ENCODE peak calls at places on chromosomes 4 and X, in four cellular contexts. M, K, N and E are unnamed samples.

GRCh38 chrX:41064028-41064427 is 21.2 kb upstream of the USP9X start:
- DNase-seq in M (no peak), K (no peak), N (peak), E (no peak)

GRCh38 chr4:92953462-92953861 is 649.7 kb downstream of the GRID2 start:
- DNase-seq in M (no peak), K (no peak), N (no peak), E (no peak)

GRCh38 chr4:168291242-168291641 is 27.3 kb downstream of the DDX60 start:
- DNase-seq in M (no peak), K (no peak), N (no peak), E (no peak)

GRCh38 chr4:84879651-84880200 is 86.8 kb downstream of the WDFY3 start:
- DNase-seq in M (no peak), K (no peak), N (peak), E (no peak)

GRCh38 chrX:40261955-40262596 is 164.3 kb upstream of the BCOR start:
- DNase-seq in M (no peak), K (no peak), N (no peak), E (no peak)

GRCh38 chr4:95027906-95028618 is 270.3 kb downstream of the BMPR1B start:
- DNase-seq in M (no peak), K (no peak), N (no peak), E (no peak)

GRCh38 chr4:6769138-6769983 is 13.2 kb upstream of the KIAA0232 start:
- DNase-seq in M (no peak), K (no peak), N (no peak), E (no peak)

GRCh38 chr4:71711044-71711984 is 72.6 kb downstream of the GC start:
- DNase-seq in M (no peak), K (no peak), N (no peak), E (no peak)

GRCh38 chr4:20629180-20630115 is 70.8 kb upstream of the PACRGL start:
- DNase-seq in M (no peak), K (no peak), N (no peak), E (no peak)

GRCh38 chr4:5923306-5923830 is 30.5 kb upstream of the CRMP1 start:
- DNase-seq in M (no peak), K (no peak), N (no peak), E (no peak)

GRCh38 chr4:114040319-114041116 is 61.1 kb upstream of the ARSJ start:
- DNase-seq in M (no peak), K (no peak), N (peak), E (no peak)

GRCh38 chrX:149937881-149938426 is 337 bp downstream of the EOLA2 start:
- DNase-seq in M (peak), K (peak), N (peak), E (no peak)

GRCh38 chrX:128975716-128976115 is 547.6 kb downstream of the SMARCA1 start:
- DNase-seq in M (no peak), K (peak), N (no peak), E (no peak)

GRCh38 chr4:1593458-1593857 is 90.7 kb downstream of the FAM53A start:
- DNase-seq in M (no peak), K (peak), N (no peak), E (no peak)

GRCh38 chr4:71237626-71238025 is 101.2 kb upstream of the SLC4A4 start:
- DNase-seq in M (no peak), K (no peak), N (no peak), E (no peak)

GRCh38 chrX:29299689-29300088 is 712.4 kb downstream of the IL1RAPL1 start:
- DNase-seq in M (no peak), K (no peak), N (peak), E (no peak)

GRCh38 chr4:159768011-159768410 is 665.1 kb downstream of the RAPGEF2 start:
- DNase-seq in M (no peak), K (no peak), N (peak), E (no peak)

GRCh38 chr4:166257891-166258290 is 384.9 kb downstream of the TLL1 start:
- DNase-seq in M (no peak), K (no peak), N (no peak), E (no peak)

GRCh38 chrX:123481908-123482873 is 250.7 kb downstream of the THOC2 start:
- DNase-seq in M (no peak), K (no peak), N (peak), E (peak)

GRCh38 chrX:97074400-97074799 is 190.7 kb downstream of the RPA4 start:
- DNase-seq in M (no peak), K (no peak), N (peak), E (peak)

GRCh38 chrX:627995-628394 is 2.6 kb upstream of the SHOX start:
- DNase-seq in M (no peak), K (no peak), N (no peak), E (no peak)

GRCh38 chr4:94452476-94453300 is 946 bp downstream of the PDLIM5 start:
- DNase-seq in M (peak), K (peak), N (peak), E (peak)

GRCh38 chr4:99783940-99784339 is 32.7 kb upstream of the DAPP1 start:
- DNase-seq in M (no peak), K (no peak), N (no peak), E (no peak)

GRCh38 chr4:121526509-121526908 is 145.7 kb upstream of the QRFPR start:
- DNase-seq in M (no peak), K (no peak), N (no peak), E (no peak)

GRCh38 chrX:40933132-40934078 is 151.8 kb upstream of the USP9X start:
- DNase-seq in M (no peak), K (no peak), N (peak), E (no peak)

GRCh38 chr4:142231787-142232186 is 595.4 kb downstream of the IL15 start:
- DNase-seq in M (no peak), K (no peak), N (no peak), E (no peak)

GRCh38 chr4:10612476-10612875 is 72.1 kb downstream of the CLNK start:
- DNase-seq in M (no peak), K (no peak), N (no peak), E (no peak)

GRCh38 chr4:54400802-54401201 is 171.7 kb downstream of the PDGFRA start:
- DNase-seq in M (no peak), K (no peak), N (peak), E (peak)

GRCh38 chr4:98687876-98688275 is 29.5 kb upstream of the TSPAN5 start:
- DNase-seq in M (no peak), K (no peak), N (no peak), E (no peak)

GRCh38 chrX:136646602-136647239 is 1.2 kb upstream of the CD40LG start:
- DNase-seq in M (no peak), K (no peak), N (no peak), E (no peak)

DNA sequence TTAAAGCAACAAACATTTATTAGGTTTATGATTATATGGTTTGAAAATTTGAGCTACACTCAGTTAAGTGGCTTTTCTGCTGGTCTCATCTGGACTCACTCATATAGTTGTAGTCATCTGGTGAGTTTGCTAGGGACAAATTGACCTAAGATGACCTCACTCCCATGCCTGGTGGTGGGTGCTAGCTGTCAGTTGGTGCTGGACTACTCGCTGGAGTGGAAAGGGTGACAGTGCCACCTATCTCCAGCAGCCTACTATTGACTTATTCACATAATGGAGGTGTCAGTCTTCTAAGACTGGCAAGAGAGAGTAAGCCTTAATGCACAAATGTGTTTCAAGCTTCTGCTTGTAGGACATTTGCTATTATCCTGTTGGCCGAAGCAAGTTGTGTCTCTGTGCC is 88.2 kb downstream of the TASL start:
- DNase-seq in M (no peak), K (no peak), N (no peak), E (no peak)
- TF ChIP-seq CTCF in M (no peak), K (no peak), N (no peak), E (peak)

GRCh38 chr4:48337726-48338125 is 3.6 kb upstream of the SLAIN2 start:
- DNase-seq in M (no peak), K (no peak), N (no peak), E (no peak)

GRCh38 chr4:48341776-48342558 is 638 bp downstream of the SLAIN2 start:
- DNase-seq in M (peak), K (peak), N (no peak), E (no peak)

GRCh38 chr4:48340905-48341775 is at the start of gene SLAIN2:
- DNase-seq in M (peak), K (peak), N (peak), E (peak)

GRCh38 chr4:48340276-48340904 is 939 bp upstream of the SLAIN2 start:
- DNase-seq in M (no peak), K (no peak), N (peak), E (peak)

DNA sequence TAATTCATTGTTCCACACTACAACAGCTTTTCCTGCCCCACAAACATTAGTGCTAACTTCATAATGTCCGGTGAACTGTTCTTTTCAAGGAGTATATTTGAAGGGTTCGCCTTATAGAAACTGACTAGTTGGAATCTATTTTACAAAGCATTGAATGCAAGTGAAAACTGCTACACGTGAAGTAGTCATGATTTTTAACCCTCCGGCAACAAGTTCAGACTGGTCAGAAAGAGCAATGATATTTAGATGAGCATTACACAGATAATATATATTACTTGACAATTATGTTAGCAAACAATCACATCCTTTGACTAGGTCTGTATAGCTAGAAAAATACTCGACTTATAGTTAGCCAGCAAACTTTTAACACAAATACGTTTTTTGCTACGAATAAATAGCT is 1.7 kb upstream of the SLAIN2 start:
- DNase-seq in M (no peak), K (no peak), N (no peak), E (no peak)
- H3K4me3 ChIP-seq in M (no peak), K (no peak), N (no peak), E (no peak)

GRCh38 chr4:67558493-67558892 is at the start of gene STAP1:
- DNase-seq in M (no peak), K (no peak), N (no peak), E (no peak)
- TF ChIP-seq CTCF in M (no peak), K (no peak), N (no peak), E (no peak)

GRCh38 chr4:123599061-123599919 is 202.7 kb downstream of the SPRY1 start:
- DNase-seq in M (no peak), K (no peak), N (peak), E (peak)
- H3K4me3 ChIP-seq in M (no peak), K (no peak), N (no peak), E (no peak)